ENCODE peak calls at places on chromosomes 5 and 9, in seven cellular contexts. S is bronchial epithelial cell; U is AG09319; F is EH; T is dorsolateral prefrontal cortex; M is small intestine; A is activated T-cell treated with anti-CD3 and anti-CD28 coated beads, Interleukin-2, amount 50 U/mL, for 4 hours. D is an unnamed sample.

GRCh38 chr5:132427285-132428146 is 58.0 kb downstream of the SLC22A5 start:
- DNase-seq in T (no peak), A (peak; percentile 59), U (no peak), M (peak; percentile 93), F (peak; percentile 25), S (no peak), D (no peak)

GRCh38 chr5:175261098-175261497 is 182.9 kb downstream of the DRD1 start:
- DNase-seq in T (no peak), S (no peak), U (no peak), F (peak; percentile 3), A (no peak), M (no peak), D (no peak)

GRCh38 chr9:114742947-114743346 is 61.0 kb upstream of the TEX48 start:
- DNase-seq in S (peak; percentile 59), U (no peak), A (no peak), T (no peak), M (no peak), F (no peak), D (no peak)

GRCh38 chr9:35748858-35749514 is at the start of the genes GBA2 and RGP1:
- DNase-seq in T (peak; percentile 91), M (peak; percentile 94), U (no peak), A (peak; percentile 53), F (peak; percentile 75), S (peak; percentile 38), D (peak; percentile 84)

GRCh38 chr5:112143684-112144083 is 275.4 kb downstream of the EPB41L4A start:
- DNase-seq in M (no peak), S (no peak), F (peak; percentile 60), U (no peak), T (no peak), A (no peak), D (no peak)

GRCh38 chr9:127092041-127092608 is 30.3 kb downstream of the ANGPTL2 start:
- DNase-seq in A (no peak), M (no peak), T (no peak), F (no peak), U (no peak), S (no peak), D (no peak)

GRCh38 chr9:129731477-129732085 is 21.3 kb downstream of the PTGES start:
- DNase-seq in F (no peak), M (no peak), U (no peak), A (no peak), T (no peak), S (no peak), D (no peak)

GRCh38 chr9:135692410-135692809 is 6.9 kb downstream of the SOHLH1 start:
- DNase-seq in A (no peak), F (no peak), U (no peak), S (no peak), T (peak; percentile 66), M (no peak), D (no peak)

GRCh38 chr5:7957329-7957728 is 88.4 kb downstream of the MTRR start:
- DNase-seq in S (no peak), F (no peak), T (no peak), M (no peak), U (no peak), A (no peak), D (no peak)

GRCh38 chr5:172458956-172459355 is 4.6 kb upstream of the SH3PXD2B start:
- DNase-seq in T (no peak), F (no peak), M (no peak), A (no peak), S (no peak), U (no peak), D (no peak)

D was measured in frontal cortex.